ENCODE peak calls at places on chromosomes 5 and 9, in ten cellular contexts. D, B, V, T, E, U, Q, M, I and C are unnamed samples.
A peak's percentile ranks its signal among the peaks of the same experiment; 100 is the strongest.

GRCh38 chr9:87640385-87640795 is 85.5 kb upstream of the CTSL start:
- DNase-seq in U (no peak), Q (no peak), T (peak; percentile 84), B (no peak), I (no peak), E (no peak), D (no peak), M (no peak), V (peak; percentile 92), C (peak; percentile 32)

GRCh38 chr9:123523828-123524227 is 167.8 kb downstream of the CRB2 start:
- DNase-seq in Q (no peak), B (no peak), M (no peak), I (no peak), D (no peak), V (no peak), U (no peak), T (no peak), E (no peak), C (no peak)

GRCh38 chr5:151270599-151270998 is 17.6 kb downstream of the GM2A start:
- DNase-seq in Q (no peak), V (peak; percentile 50), E (peak; percentile 72), T (peak; percentile 96), U (no peak), B (peak; percentile 21), I (peak; percentile 16), M (no peak), D (no peak), C (peak; percentile 65)

GRCh38 chr9:36152741-36153438 is 16.3 kb upstream of the CCIN start:
- DNase-seq in E (no peak), B (no peak), U (no peak), I (no peak), T (no peak), M (no peak), D (no peak), V (no peak), Q (no peak), C (no peak)

GRCh38 chr9:8627944-8628679 is 828.5 kb upstream of the DMAC1 start:
- DNase-seq in V (no peak), E (no peak), I (no peak), B (no peak), M (no peak), U (no peak), D (no peak), T (no peak), Q (no peak), C (peak; percentile 46)

GRCh38 chr9:79254900-79255651 is 316.7 kb upstream of the TLE4 start:
- DNase-seq in E (no peak), V (peak; percentile 20), Q (no peak), B (no peak), I (no peak), U (no peak), T (peak; percentile 50), D (no peak), M (no peak), C (peak; percentile 2)

GRCh38 chr5:87010736-87011135 is 256.9 kb upstream of the RASA1 start:
- DNase-seq in Q (no peak), V (peak; percentile 53), E (no peak), B (no peak), U (no peak), T (peak; percentile 10), D (no peak), I (no peak), M (no peak), C (peak; percentile 32)

GRCh38 chr5:55306641-55307382 is 682 bp downstream of the DHX29 start:
- DNase-seq in D (no peak), E (peak; percentile 20), I (no peak), U (no peak), V (no peak), T (no peak), B (peak; percentile 23), M (no peak), Q (no peak), C (peak; percentile 14)

GRCh38 chr5:138336952-138337684 is 948 bp upstream of the FAM53C start:
- DNase-seq in V (peak; percentile 87), T (peak; percentile 86), U (peak; percentile 81), D (peak; percentile 80), E (no peak), M (no peak), B (peak; percentile 81), I (no peak), Q (peak; percentile 73), C (peak; percentile 82)

GRCh38 chr5:53558966-53559365 is 1.5 kb upstream of the NDUFS4 start:
- DNase-seq in E (no peak), Q (no peak), T (no peak), B (no peak), I (no peak), D (no peak), U (no peak), V (no peak), M (no peak), C (no peak)

GRCh38 chr5:9239071-9239470 is 306.8 kb downstream of the SEMA5A start:
- DNase-seq in V (peak; percentile 55), I (peak; percentile 23), Q (no peak), M (no peak), E (no peak), U (no peak), T (peak; percentile 55), B (no peak), D (no peak), C (peak; percentile 21)

GRCh38 chr5:83487155-83487554 is 15.6 kb downstream of the VCAN start:
- DNase-seq in Q (no peak), I (no peak), E (no peak), M (no peak), D (no peak), V (no peak), U (no peak), B (no peak), T (no peak), C (no peak)

GRCh38 chr5:64210866-64211265 is 45.2 kb downstream of the RNF180 start:
- DNase-seq in V (peak; percentile 88), E (no peak), U (no peak), Q (no peak), I (peak; percentile 59), D (no peak), T (peak; percentile 74), B (no peak), M (no peak), C (peak; percentile 89)

GRCh38 chr9:137660144-137660543 is 41.3 kb downstream of the EHMT1 start:
- DNase-seq in I (no peak), M (no peak), T (no peak), B (no peak), Q (no peak), V (peak; percentile 62), E (no peak), U (no peak), D (no peak), C (peak; percentile 38)

GRCh38 chr9:84379740-84380139 is 39.2 kb upstream of the SLC28A3 start:
- DNase-seq in M (no peak), Q (no peak), E (no peak), I (no peak), B (no peak), D (no peak), T (peak; percentile 51), U (no peak), V (peak; percentile 64), C (peak; percentile 61)

GRCh38 chr9:109487247-109487646 is 10.9 kb downstream of the PTPN3 start:
- DNase-seq in I (no peak), V (no peak), T (no peak), E (peak; percentile 28), B (no peak), U (no peak), D (no peak), Q (no peak), M (no peak), C (no peak)

GRCh38 chr5:9716838-9717281 is 86.7 kb upstream of the TAS2R1 start:
- DNase-seq in M (no peak), T (peak; percentile 85), E (peak; percentile 38), Q (no peak), V (peak; percentile 43), I (no peak), D (no peak), B (no peak), U (no peak), C (no peak)

GRCh38 chr9:129166962-129167557 is 11.0 kb downstream of the IER5L start:
- DNase-seq in M (peak; percentile 70), E (no peak), U (peak; percentile 63), T (peak; percentile 75), Q (peak; percentile 91), D (peak; percentile 71), V (peak; percentile 73), I (no peak), B (peak; percentile 97), C (peak; percentile 75)
- H3K4me3 ChIP-seq in M (peak overlapping the region; percentile 55), E (no peak overlapping the region), U (peak overlapping the region; percentile 56), T (peak overlapping the region; percentile 25), Q (no peak overlapping the region), D (peak overlapping the region; percentile 46), V (peak overlapping the region; percentile 9), I (no peak overlapping the region), B (peak overlapping the region; percentile 9), C (peak overlapping the region; percentile 27)

GRCh38 chr5:71778678-71779276 is 59.7 kb downstream of the CARTPT start:
- DNase-seq in D (no peak), V (peak; percentile 36), I (no peak), Q (no peak), U (peak; percentile 45), E (peak; percentile 43), T (peak; percentile 32), M (peak; percentile 23), B (peak; percentile 45), C (peak; percentile 38)
- TF ChIP-seq CTCF in D (peak; percentile 84), V (peak; percentile 34), I (peak; percentile 62), Q (no peak), U (peak; percentile 96), E (peak; percentile 51), T (peak; percentile 41), M (peak; percentile 59), B (peak; percentile 97), C (peak; percentile 63)

GRCh38 chr5:80141147-80141671 is 106.1 kb downstream of the THBS4 start:
- DNase-seq in Q (peak; percentile 69), B (no peak), I (peak; percentile 78), U (no peak), E (no peak), D (peak; percentile 89), T (peak; percentile 62), V (peak; percentile 70), M (no peak), C (peak; percentile 80)

GRCh38 chr5:80140496-80140895 is 105.3 kb downstream of the THBS4 start:
- DNase-seq in V (no peak), U (no peak), E (no peak), Q (no peak), I (no peak), M (no peak), B (no peak), T (no peak), D (no peak), C (no peak)

GRCh38 chr5:80143491-80143890 is 108.3 kb downstream of the THBS4 start:
- DNase-seq in M (no peak), T (no peak), I (no peak), V (no peak), Q (no peak), D (no peak), E (peak; percentile 36), U (no peak), B (no peak), C (no peak)

GRCh38 chr5:80142996-80143395 is 107.8 kb downstream of the THBS4 start:
- DNase-seq in Q (no peak), D (no peak), V (no peak), B (no peak), I (no peak), T (no peak), E (no peak), U (no peak), M (no peak), C (no peak)

GRCh38 chr5:80141681-80142080 is 106.5 kb downstream of the THBS4 start:
- DNase-seq in T (peak; percentile 5), E (no peak), M (no peak), V (no peak), U (no peak), I (no peak), D (no peak), Q (no peak), B (no peak), C (no peak)
- H3K4me3 ChIP-seq in T (no peak overlapping the region), E (no peak overlapping the region), M (no peak overlapping the region), V (no peak overlapping the region), U (no peak overlapping the region), I (no peak overlapping the region), D (peak overlapping the region; percentile 6), Q (no peak overlapping the region), B (no peak overlapping the region), C (no peak overlapping the region)

GRCh38 chr5:175700991-175701390 is 43.1 kb downstream of the HRH2 start:
- DNase-seq in M (no peak), T (no peak), E (peak; percentile 4), Q (no peak), V (no peak), B (peak; percentile 40), I (no peak), D (no peak), U (peak; percentile 13), C (no peak)
- TF ChIP-seq CTCF in M (peak; percentile 58), T (peak; percentile 22), E (peak; percentile 54), Q (no peak), V (peak; percentile 20), B (peak; percentile 37), I (no peak), D (peak; percentile 47), U (peak; percentile 72), C (peak; percentile 27)